ENCODE peak calls at places on chromosomes 2 and 18, in five cellular contexts. L, C, V, P and Q are unnamed samples. For H3K4me1, the result is how much of the 10 kb centered on the place peaks cover.

GRCh38 chr2:164745012-164745797 is 96.4 kb downstream of the COBLL1 start:
- DNase-seq in L (peak), C (no peak), V (no peak), P (no peak), Q (no peak)

GRCh38 chr18:54205951-54206350 is 18.5 kb downstream of the MBD2 start:
- DNase-seq in L (no peak), C (no peak), V (no peak), P (no peak), Q (no peak)

GRCh38 chr18:45103319-45104070 is 422.8 kb downstream of the SETBP1 start:
- DNase-seq in L (no peak), C (no peak), V (peak), P (no peak), Q (no peak)

GRCh38 chr18:32919799-32920198 is 147.0 kb upstream of the KLHL14 start:
- DNase-seq in L (no peak), C (no peak), V (peak), P (no peak), Q (no peak)

GRCh38 chr2:101679801-101680487 is 17.6 kb upstream of the MAP4K4 start:
- DNase-seq in L (peak), C (no peak), V (no peak), P (no peak), Q (no peak)

GRCh38 chr2:205700331-205701132 is 18.2 kb downstream of the NRP2 start:
- DNase-seq in L (peak), C (no peak), V (peak), P (no peak), Q (no peak)

GRCh38 chr2:207252979-207253640 is 87.4 kb upstream of the KLF7 start:
- DNase-seq in L (no peak), C (no peak), V (no peak), P (no peak), Q (no peak)

GRCh38 chr2:30113617-30114293 is 33.1 kb upstream of the YPEL5 start:
- DNase-seq in L (peak), C (peak), V (no peak), P (no peak), Q (no peak)

GRCh38 chr18:31454066-31454708 is 6.6 kb downstream of the DSG3 start:
- DNase-seq in L (no peak), C (no peak), V (no peak), P (no peak), Q (no peak)

GRCh38 chr2:218369374-218369773 is 12.7 kb upstream of the SLC11A1 start:
- DNase-seq in L (no peak), C (no peak), V (no peak), P (no peak), Q (no peak)

GRCh38 chr2:70340921-70341765 is 39.3 kb upstream of the FAM136A start:
- DNase-seq in L (peak), C (no peak), V (peak), P (no peak), Q (peak)

GRCh38 chr18:49072524-49072934 is 121.8 kb upstream of the SMAD7 start:
- DNase-seq in L (no peak), C (no peak), V (no peak), P (no peak), Q (no peak)

GRCh38 chr2:39723497-39723896 is 55.6 kb downstream of the THUMPD2 start:
- DNase-seq in L (no peak), C (no peak), V (no peak), P (no peak), Q (no peak)

GRCh38 chr2:128236491-128237035 is 82.1 kb downstream of the HS6ST1 start:
- DNase-seq in L (no peak), C (no peak), V (no peak), P (no peak), Q (no peak)

GRCh38 chr2:50746526-50746925 is 285.4 kb downstream of the NRXN1 start:
- DNase-seq in L (peak), C (no peak), V (no peak), P (no peak), Q (no peak)

GRCh38 chr2:232438951-232439757 is 16.8 kb upstream of the ALPI start:
- DNase-seq in L (peak), C (no peak), V (peak), P (peak), Q (peak)

GRCh38 chr2:236403811-236404210 is 139.6 kb upstream of the ASB18 start:
- DNase-seq in L (no peak), C (no peak), V (no peak), P (no peak), Q (no peak)

GRCh38 chr18:4806342-4806741 is 351.2 kb upstream of the DLGAP1 start:
- DNase-seq in L (no peak), C (no peak), V (no peak), P (no peak), Q (no peak)

GRCh38 chr18:51195086-51195601 is 2.3 kb downstream of the MEX3C start:
- DNase-seq in L (no peak), C (no peak), V (no peak), P (no peak), Q (peak)

GRCh38 chr18:49041677-49042570 is 91.2 kb upstream of the SMAD7 start:
- DNase-seq in L (peak), C (peak), V (peak), P (no peak), Q (peak)

GRCh38 chr2:49306925-49307324 is 152.6 kb upstream of the FSHR start:
- DNase-seq in L (peak), C (no peak), V (no peak), P (no peak), Q (no peak)

GRCh38 chr18:61893304-61893970 is 630 bp upstream of the RNF152 start:
- DNase-seq in L (peak), C (peak), V (peak), P (peak), Q (peak)

GRCh38 chr18:41071826-41072225 is 883.2 kb upstream of the PIK3C3 start:
- DNase-seq in L (no peak), C (no peak), V (no peak), P (no peak), Q (no peak)

GRCh38 chr2:214853906-214854305 is 44.4 kb upstream of the BARD1 start:
- DNase-seq in L (no peak), C (no peak), V (no peak), P (no peak), Q (no peak)

GRCh38 chr2:224165901-224166319 is 126.8 kb upstream of the SERPINE2 start:
- DNase-seq in L (no peak), C (no peak), V (no peak), P (no peak), Q (no peak)

GRCh38 chr2:24121469-24121868 is 1.7 kb downstream of the PFN4 start:
- DNase-seq in L (no peak), C (no peak), V (no peak), P (no peak), Q (no peak)

GRCh38 chr18:13369353-13369752 is 150.8 kb downstream of the LDLRAD4 start:
- DNase-seq in L (no peak), C (no peak), V (no peak), P (no peak), Q (no peak)

GRCh38 chr2:88838165-88838635 is 146.7 kb downstream of the RPIA start:
- DNase-seq in L (no peak), C (no peak), V (peak), P (no peak), Q (no peak)

GRCh38 chr2:27889774-27890145 is 427 bp downstream of the RBKS start:
- DNase-seq in L (no peak), C (no peak), V (peak), P (no peak), Q (no peak)

GRCh38 chr2:10985260-10985659 is 73.5 kb downstream of the KCNF1 start:
- DNase-seq in L (no peak), C (no peak), V (peak), P (no peak), Q (no peak)

GRCh38 chr2:58900664-58901063 is 659.5 kb upstream of the FANCL start:
- DNase-seq in L (no peak), C (no peak), V (no peak), P (no peak), Q (no peak)

GRCh38 chr18:44548291-44549221 is 132.1 kb upstream of the SETBP1 start:
- DNase-seq in L (peak), C (no peak), V (no peak), P (no peak), Q (no peak)

GRCh38 chr2:23532311-23533013 is 147.5 kb downstream of the KLHL29 start:
- DNase-seq in L (no peak), C (no peak), V (no peak), P (no peak), Q (peak)

GRCh38 chr2:128554151-128554769 is 235.6 kb upstream of the HS6ST1 start:
- DNase-seq in L (no peak), C (no peak), V (no peak), P (no peak), Q (no peak)

GRCh38 chr2:55120634-55121359 is 70.5 kb upstream of the RTN4 start:
- DNase-seq in L (no peak), C (peak), V (no peak), P (peak), Q (no peak)
- H3K4me1 ChIP-seq in L (under half), C (under half), V (under half), P (under half), Q (under half)

GRCh38 chr18:63399300-63399699 is 23.0 kb downstream of the VPS4B start:
- DNase-seq in L (no peak), C (no peak), V (no peak), P (no peak), Q (no peak)
- H3K4me3 ChIP-seq in L (no peak), C (no peak), V (no peak), P (no peak), Q (no peak)

DNA sequence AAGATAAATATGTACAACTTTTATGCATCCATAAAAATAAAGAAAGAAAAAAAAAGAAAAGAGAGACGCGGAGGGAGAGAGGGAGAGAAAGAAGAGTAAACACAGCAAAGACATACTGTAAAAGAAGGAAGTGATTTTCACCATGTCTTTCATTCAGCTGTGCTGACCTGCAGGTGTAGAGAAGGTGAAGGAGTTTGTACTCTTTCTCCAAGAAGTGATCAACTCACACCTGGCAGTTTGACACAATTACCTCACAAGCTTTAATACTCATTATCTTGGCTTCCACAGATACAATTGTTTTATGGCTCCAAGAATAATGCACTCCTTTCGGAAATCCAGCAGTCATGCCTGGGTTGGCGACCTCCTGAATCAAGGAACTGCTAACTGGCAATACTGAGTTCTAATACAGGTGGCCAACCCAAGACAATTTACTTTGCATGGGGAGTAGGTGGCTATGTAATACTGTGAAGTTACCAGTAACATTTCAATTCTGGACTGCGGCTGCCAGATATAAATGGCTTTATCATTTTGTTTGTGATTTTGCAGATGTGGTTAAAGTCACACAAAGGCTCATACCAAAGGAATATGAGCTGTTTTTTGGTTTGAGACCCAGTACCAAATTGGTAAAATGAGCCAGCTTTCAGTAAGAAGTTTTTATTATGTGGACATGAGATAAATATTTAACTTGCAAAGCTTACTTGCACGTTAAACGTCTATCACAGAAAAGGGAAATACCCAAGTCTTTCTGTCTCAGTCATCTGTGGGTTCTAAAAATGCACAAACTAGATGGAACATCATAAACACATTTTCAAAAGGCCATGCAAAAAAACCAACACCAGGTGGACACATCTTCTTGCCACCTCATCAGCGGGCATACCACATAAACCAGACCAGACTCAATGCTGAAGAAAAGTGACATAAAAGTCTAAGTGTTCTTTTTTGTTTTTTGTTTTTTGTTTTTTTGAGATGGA is 69.4 kb downstream of the NCKAP5 start:
- DNase-seq in L (no peak), C (no peak), V (no peak), P (no peak), Q (no peak)
- H3K27ac ChIP-seq in L (no peak), C (no peak), V (no peak), P (no peak), Q (no peak)

GRCh38 chr2:46161921-46162320 is 135.3 kb upstream of the EPAS1 start:
- DNase-seq in L (no peak), C (no peak), V (no peak), P (no peak), Q (no peak)

GRCh38 chr2:46161329-46161728 is 135.9 kb upstream of the EPAS1 start:
- DNase-seq in L (no peak), C (no peak), V (no peak), P (no peak), Q (no peak)

GRCh38 chr2:46163031-46163430 is 134.2 kb upstream of the EPAS1 start:
- DNase-seq in L (no peak), C (no peak), V (no peak), P (no peak), Q (no peak)

GRCh38 chr2:46163804-46164569 is 133.2 kb upstream of the EPAS1 start:
- DNase-seq in L (no peak), C (no peak), V (no peak), P (no peak), Q (no peak)

GRCh38 chr2:46162329-46162870 is 134.8 kb upstream of the EPAS1 start:
- DNase-seq in L (no peak), C (no peak), V (no peak), P (no peak), Q (no peak)
- H3K4me1 ChIP-seq in L (under half), C (under half), V (under half), P (under half), Q (under half)

GRCh38 chr2:7516447-7517121 is 599.4 kb downstream of the RNF144A start:
- DNase-seq in L (no peak), C (no peak), V (no peak), P (no peak), Q (no peak)
- H3K4me3 ChIP-seq in L (no peak), C (no peak), V (no peak), P (no peak), Q (peak)

DNA sequence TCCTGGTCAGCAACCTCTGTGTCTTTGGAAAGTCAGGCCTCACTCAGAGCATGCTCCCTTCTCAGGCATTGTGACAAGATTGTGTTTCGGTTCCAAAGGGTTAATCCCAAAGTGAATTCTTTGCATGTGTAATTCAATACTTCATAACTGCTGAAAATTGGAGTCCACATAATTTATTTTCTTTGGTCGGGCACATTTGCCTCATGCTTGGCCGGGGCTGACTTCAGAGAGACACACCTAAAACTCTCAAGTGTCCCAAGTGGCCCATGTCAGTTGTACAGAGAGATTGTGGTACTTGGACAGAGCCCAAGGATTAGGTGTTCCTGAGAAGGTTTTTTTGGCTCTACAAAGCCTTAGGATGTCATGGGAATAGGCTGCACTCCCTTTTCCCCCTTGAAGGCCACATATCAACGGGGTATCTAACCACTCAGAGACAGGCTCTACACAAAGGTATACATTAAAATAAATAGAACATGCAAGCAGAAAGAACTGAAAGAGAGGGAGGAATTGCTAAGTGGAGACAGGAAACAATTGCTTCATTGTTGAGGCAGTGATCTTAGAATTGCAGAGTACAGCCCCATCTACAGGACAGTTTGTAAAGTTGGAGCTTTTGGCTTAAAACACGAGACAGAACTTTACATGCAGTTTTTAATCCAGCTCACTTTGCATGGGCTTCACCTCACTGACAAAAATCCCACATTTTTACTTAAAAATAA is 1232.3 kb upstream of the ZEB2 start:
- DNase-seq in L (peak), C (no peak), V (no peak), P (no peak), Q (no peak)
- H3K27ac ChIP-seq in L (peak), C (peak), V (peak), P (peak), Q (no peak)

DNA sequence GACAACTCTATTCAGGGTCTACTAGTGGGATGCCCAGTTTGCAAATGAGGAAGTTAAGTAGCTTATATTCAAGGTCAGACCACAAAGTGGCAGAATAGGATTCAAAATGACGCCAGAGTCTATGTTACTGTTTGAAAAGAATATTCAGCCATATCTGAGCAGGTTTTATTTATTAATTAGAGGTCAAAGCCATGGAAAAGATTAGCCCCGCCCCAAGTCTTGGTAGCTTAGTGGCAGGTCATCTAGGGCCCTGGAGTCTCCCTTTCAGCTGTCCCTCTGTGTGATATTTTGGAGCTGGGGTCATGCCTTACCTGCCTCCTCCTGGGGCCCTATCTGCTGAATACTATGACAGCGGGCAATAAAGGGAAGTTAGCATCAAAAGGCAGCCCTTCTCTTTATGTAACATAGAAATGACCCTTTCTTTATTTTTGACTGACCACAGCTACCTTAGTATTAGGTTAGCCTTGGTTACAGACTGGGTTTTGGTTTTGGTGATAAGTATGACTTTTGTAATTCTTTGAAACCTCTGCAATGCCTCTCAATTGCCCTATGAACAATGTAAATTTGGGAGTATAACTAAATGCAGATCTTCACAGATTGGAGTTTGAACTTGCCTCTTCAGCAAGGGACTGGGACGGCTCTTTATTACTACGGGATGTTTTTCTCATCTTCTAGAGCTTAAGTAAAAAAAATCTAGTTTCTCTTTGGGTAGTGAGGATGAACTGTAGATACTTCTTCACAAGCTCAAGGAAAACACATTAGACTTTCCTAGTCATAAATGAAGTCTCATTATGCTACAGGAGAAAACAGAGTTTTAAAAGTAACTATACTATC is 153.0 kb upstream of the ITGA4 start:
- DNase-seq in L (no peak), C (no peak), V (no peak), P (no peak), Q (no peak)
- H3K4me1 ChIP-seq in L (under half), C (under half), V (under half), P (under half), Q (half or more)

GRCh38 chr2:33529771-33530481 is 53.5 kb downstream of the RASGRP3 start:
- DNase-seq in L (peak), C (no peak), V (no peak), P (no peak), Q (no peak)
- H3K4me3 ChIP-seq in L (no peak), C (no peak), V (no peak), P (no peak), Q (no peak)

DNA sequence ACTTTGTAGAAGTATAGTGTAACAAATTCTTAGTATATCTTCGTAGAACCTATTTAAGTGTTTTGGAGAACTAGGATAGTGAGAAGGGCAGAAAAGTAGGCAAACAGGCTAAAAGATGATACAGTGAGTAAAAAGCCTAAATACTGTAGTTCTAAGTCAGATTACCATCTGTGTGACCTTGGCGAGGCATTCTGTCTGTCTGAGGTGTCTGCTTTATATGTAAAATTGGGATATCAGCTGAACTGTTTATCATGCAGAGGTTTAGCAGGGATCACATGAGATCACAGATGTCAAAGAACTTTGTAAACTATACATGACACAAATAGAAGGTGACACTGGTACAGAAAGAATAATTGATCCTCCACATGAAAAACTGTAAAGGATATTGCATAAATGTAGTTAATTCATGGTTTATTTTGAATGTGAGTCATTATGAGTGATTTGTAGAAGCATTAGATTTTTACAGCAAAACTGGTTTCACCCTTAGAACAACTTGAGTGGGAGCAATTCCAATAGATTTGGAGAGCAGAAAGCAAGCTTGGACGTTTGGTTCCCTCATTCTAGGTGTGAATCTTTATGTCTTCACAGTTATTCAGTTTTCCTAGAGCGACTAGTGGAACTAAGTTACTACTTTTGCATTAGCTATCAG is 41.9 kb downstream of the TAF1B start:
- DNase-seq in L (peak), C (no peak), V (no peak), P (no peak), Q (no peak)
- H3K27ac ChIP-seq in L (no peak), C (no peak), V (no peak), P (no peak), Q (no peak)